ENCODE peak calls at places on chromosomes 7 and 10, in five cellular contexts. One of them, this sample, is unnamed.

GRCh38 chr7:157297071-157297638 is 39.6 kb upstream of the DNAJB6 start:
- DNase-seq in hippocampal formation: no peak
- DNase-seq in CD8-positive, alpha-beta memory T cell: no peak
- DNase-seq in cardiac muscle cell: no peak
- DNase-seq in iris pigment epithelial cell: peak
- DNase-seq in this sample: no peak

GRCh38 chr10:68180490-68180889 is 51.4 kb downstream of the ATOH7 start:
- DNase-seq in iris pigment epithelial cell: no peak
- DNase-seq in CD8-positive, alpha-beta memory T cell: no peak
- DNase-seq in hippocampal formation: no peak
- DNase-seq in cardiac muscle cell: no peak
- DNase-seq in this sample: no peak

GRCh38 chr10:72334196-72334831 is 20.4 kb downstream of the DNAJB12 start:
- DNase-seq in CD8-positive, alpha-beta memory T cell: peak
- DNase-seq in iris pigment epithelial cell: peak
- DNase-seq in cardiac muscle cell: peak
- DNase-seq in hippocampal formation: no peak
- DNase-seq in this sample: peak

GRCh38 chr10:75959209-75959608 is 527.8 kb downstream of the LRMDA start:
- DNase-seq in hippocampal formation: no peak
- DNase-seq in cardiac muscle cell: no peak
- DNase-seq in iris pigment epithelial cell: peak
- DNase-seq in CD8-positive, alpha-beta memory T cell: no peak
- DNase-seq in this sample: no peak

GRCh38 chr7:92987095-92987494 is 130.7 kb downstream of the SAMD9 start:
- DNase-seq in hippocampal formation: no peak
- DNase-seq in iris pigment epithelial cell: peak
- DNase-seq in cardiac muscle cell: no peak
- DNase-seq in CD8-positive, alpha-beta memory T cell: no peak
- DNase-seq in this sample: no peak

GRCh38 chr10:33749809-33750208 is 415.3 kb upstream of the NRP1 start:
- DNase-seq in hippocampal formation: no peak
- DNase-seq in iris pigment epithelial cell: no peak
- DNase-seq in CD8-positive, alpha-beta memory T cell: no peak
- DNase-seq in cardiac muscle cell: no peak
- DNase-seq in this sample: no peak

GRCh38 chr10:94963901-94964300 is 25.4 kb downstream of the CYP2C9 start:
- DNase-seq in iris pigment epithelial cell: peak
- DNase-seq in cardiac muscle cell: peak
- DNase-seq in CD8-positive, alpha-beta memory T cell: no peak
- DNase-seq in hippocampal formation: no peak
- DNase-seq in this sample: no peak

GRCh38 chr7:101533103-101533465 is 96.0 kb downstream of the MYL10 start:
- DNase-seq in iris pigment epithelial cell: no peak
- DNase-seq in hippocampal formation: no peak
- DNase-seq in cardiac muscle cell: no peak
- DNase-seq in CD8-positive, alpha-beta memory T cell: no peak
- DNase-seq in this sample: no peak

This sample was measured in activated CD8-positive, alpha-beta T cell treated with anti-CD3 and anti-CD28 coated beads for 36 hours.